ENCODE peak calls at places on chromosome 11, in six cellular contexts. Q, C, J, N, D and Y are unnamed samples.

GRCh38 chr11:66915046-66915832 is 42.9 kb downstream of the PC start:
- DNase-seq in Q (no peak), D (no peak), C (no peak), J (no peak), N (no peak), Y (no peak)

GRCh38 chr11:11281626-11282025 is 71.4 kb downstream of the CSNK2A3 start:
- DNase-seq in D (no peak), J (no peak), C (no peak), N (no peak), Q (no peak), Y (no peak)

GRCh38 chr11:119474682-119475596 is 52.0 kb upstream of the THY1 start:
- DNase-seq in Q (peak; percentile 92), J (peak; percentile 84), C (no peak), D (peak; percentile 59), N (peak; percentile 23), Y (peak; percentile 76)

GRCh38 chr11:6566704-6567370 is 36.6 kb downstream of the RRP8 start:
- DNase-seq in D (no peak), Q (no peak), C (no peak), J (no peak), N (no peak), Y (no peak)

GRCh38 chr11:67440229-67441081 is 2.8 kb downstream of the CORO1B start:
- DNase-seq in Q (no peak), D (no peak), J (no peak), C (no peak), N (no peak), Y (no peak)

GRCh38 chr11:126440792-126441514 is 85.5 kb downstream of the ST3GAL4 start:
- DNase-seq in N (peak; percentile 29), J (peak; percentile 83), Q (peak; percentile 60), D (peak; percentile 81), C (peak; percentile 91), Y (peak; percentile 90)

GRCh38 chr11:14423633-14424032 is 64.7 kb upstream of the RRAS2 start:
- DNase-seq in Q (no peak), C (no peak), D (no peak), N (no peak), J (no peak), Y (no peak)

GRCh38 chr11:131423715-131424114 is 53.3 kb downstream of the NTM start:
- DNase-seq in C (no peak), Q (no peak), N (no peak), D (no peak), J (no peak), Y (no peak)

GRCh38 chr11:59144096-59144495 is 1.4 kb downstream of the FAM111A start:
- DNase-seq in J (no peak), N (no peak), C (no peak), D (no peak), Q (no peak), Y (no peak)

DNA sequence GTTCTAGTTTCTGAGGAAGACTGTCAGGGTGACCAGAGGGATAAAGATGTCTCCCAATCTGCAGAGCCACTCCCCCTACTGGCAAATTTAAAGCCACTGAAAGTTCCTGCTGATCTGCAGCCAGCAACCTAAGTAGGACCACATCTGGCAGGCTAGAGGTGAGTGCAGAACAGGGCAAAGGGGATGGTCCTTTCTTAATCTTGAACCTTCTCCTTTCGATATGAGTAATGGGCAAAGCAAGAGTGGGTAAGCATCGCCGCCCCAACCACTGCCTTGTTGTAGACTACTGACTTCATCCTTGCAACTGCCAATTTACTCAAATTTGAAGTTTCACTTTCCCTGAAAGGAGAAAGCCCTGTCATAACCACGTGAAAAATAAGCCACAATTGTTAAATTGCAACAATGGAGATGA is 30.7 kb downstream of the SCUBE2 start:
- DNase-seq in C (no peak), Q (no peak), N (no peak), J (no peak), D (peak; percentile 5), Y (no peak)
- TF ChIP-seq CTCF in C (peak; percentile 27), Q (no peak), N (no peak), J (no peak), D (no peak), Y (no peak)

GRCh38 chr11:57276857-57277505 is 39.9 kb upstream of the APLNR start:
- DNase-seq in J (no peak), D (no peak), Q (no peak), C (no peak), N (no peak), Y (no peak)
- TF ChIP-seq CTCF in J (no peak), D (no peak), Q (no peak), C (no peak), N (no peak), Y (no peak)

GRCh38 chr11:78432956-78433355 is 15.3 kb upstream of the GAB2 start:
- DNase-seq in J (no peak), D (no peak), Q (no peak), C (no peak), N (no peak), Y (no peak)
- TF ChIP-seq CTCF in J (no peak), D (no peak), Q (no peak), C (no peak), N (no peak), Y (no peak)

GRCh38 chr11:86397351-86397750 is 22.7 kb downstream of the CCDC81 start:
- DNase-seq in D (no peak), J (no peak), Q (no peak), C (no peak), N (no peak), Y (no peak)

GRCh38 chr11:86390499-86390898 is 15.8 kb downstream of the CCDC81 start:
- DNase-seq in J (no peak), N (no peak), Q (no peak), C (no peak), D (no peak), Y (no peak)

GRCh38 chr11:86396403-86396802 is 21.7 kb downstream of the CCDC81 start:
- DNase-seq in C (no peak), J (no peak), N (no peak), Q (no peak), D (no peak), Y (no peak)

GRCh38 chr11:86398106-86398505 is 23.4 kb downstream of the CCDC81 start:
- DNase-seq in C (no peak), D (no peak), Q (no peak), N (no peak), J (no peak), Y (no peak)

GRCh38 chr11:86395061-86395551 is 20.4 kb downstream of the CCDC81 start:
- DNase-seq in N (no peak), D (no peak), C (no peak), J (no peak), Q (peak; percentile 79), Y (no peak)
- TF ChIP-seq CTCF in N (no peak), D (no peak), C (no peak), J (no peak), Q (no peak), Y (no peak)

GRCh38 chr11:106156290-106156937 is 79.0 kb downstream of the AASDHPPT start:
- DNase-seq in J (no peak), C (no peak), Q (peak; percentile 38), N (no peak), D (peak; percentile 14), Y (peak; percentile 12)
- TF ChIP-seq CTCF in J (no peak), C (peak; percentile 81), Q (peak; percentile 55), N (no peak), D (no peak), Y (peak; percentile 77)

GRCh38 chr11:75212463-75212862 is 28.1 kb upstream of the TPBGL start:
- DNase-seq in C (no peak), N (no peak), Q (no peak), D (no peak), J (no peak), Y (no peak)

GRCh38 chr11:75208444-75208843 is 32.1 kb upstream of the TPBGL start:
- DNase-seq in Q (no peak), D (no peak), C (no peak), N (no peak), J (no peak), Y (no peak)

GRCh38 chr11:75214843-75215242 is 25.7 kb upstream of the TPBGL start:
- DNase-seq in J (no peak), Q (no peak), C (no peak), N (no peak), D (no peak), Y (no peak)

GRCh38 chr11:75219869-75220268 is 20.7 kb upstream of the TPBGL start:
- DNase-seq in D (no peak), N (no peak), C (no peak), Q (no peak), J (no peak), Y (no peak)

DNA sequence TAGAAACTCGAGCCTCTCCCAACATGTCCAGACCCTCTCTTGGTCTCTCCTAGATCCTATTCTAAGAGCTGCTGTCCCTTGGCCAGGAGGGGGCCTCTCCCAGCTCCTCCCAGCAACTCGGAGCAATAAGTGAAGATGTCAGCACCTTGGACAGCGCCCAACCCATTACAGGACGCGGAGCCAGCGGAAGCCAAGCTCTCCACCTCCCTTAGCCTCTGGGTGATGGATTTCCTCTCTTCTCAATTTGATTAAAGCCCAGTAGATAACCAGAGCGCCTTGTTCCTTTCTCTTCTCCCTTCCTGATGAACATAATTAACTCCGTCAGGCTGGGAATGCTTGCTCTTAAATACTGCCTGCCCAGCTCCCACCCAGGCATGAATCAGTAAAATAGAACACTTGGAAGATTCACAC is 26.2 kb upstream of the TPBGL start:
- DNase-seq in C (peak; percentile 89), D (peak; percentile 85), N (peak; percentile 9), Q (peak; percentile 81), J (peak; percentile 84), Y (peak; percentile 96)
- TF ChIP-seq CTCF in C (peak; percentile 68), D (no peak), N (no peak), Q (peak; percentile 21), J (no peak), Y (peak; percentile 59)

GRCh38 chr11:64613648-64614047 is 22.6 kb downstream of the SLC22A12 start:
- DNase-seq in C (no peak), Q (no peak), N (no peak), J (no peak), D (no peak), Y (no peak)
- TF ChIP-seq CTCF in C (no peak), Q (no peak), N (no peak), J (no peak), D (no peak), Y (no peak)

GRCh38 chr11:63508745-63509144 is 2.9 kb downstream of the LGALS12 start:
- DNase-seq in D (no peak), N (no peak), Q (no peak), C (no peak), J (no peak), Y (no peak)

GRCh38 chr11:63510360-63511130 is 4.7 kb downstream of the LGALS12 start:
- DNase-seq in C (no peak), N (no peak), J (peak; percentile 52), D (no peak), Q (peak; percentile 56), Y (no peak)

GRCh38 chr11:63512816-63513215 is 6.9 kb downstream of the LGALS12 start:
- DNase-seq in D (no peak), J (no peak), Q (no peak), N (no peak), C (no peak), Y (no peak)

GRCh38 chr11:63508009-63508408 is 2.1 kb downstream of the LGALS12 start:
- DNase-seq in D (peak; percentile 72), Q (peak; percentile 60), J (no peak), N (no peak), C (no peak), Y (no peak)

GRCh38 chr11:63511349-63511748 is 5.5 kb downstream of the LGALS12 start:
- DNase-seq in Q (no peak), D (no peak), J (no peak), C (no peak), N (no peak), Y (no peak)
- TF ChIP-seq CTCF in Q (no peak), D (no peak), J (no peak), C (no peak), N (no peak), Y (no peak)

GRCh38 chr11:117096140-117096972 is 1.9 kb downstream of the SIK3 start:
- DNase-seq in J (no peak), Q (no peak), N (no peak), C (no peak), D (no peak), Y (peak; percentile 8)
- TF ChIP-seq CTCF in J (no peak), Q (no peak), N (no peak), C (no peak), D (no peak), Y (no peak)